ENCODE peak calls at places on chromosomes 12 and 14, in ten cellular contexts. C is ovary; X is stomach; S is Caco-2; N is sigmoid colon; D is CD4-positive, alpha-beta T cell; A is RWPE1; I is GM20000; Y is OCI-LY7; T is left ventricle myocardium inferior. F is an unnamed sample.

GRCh38 chr12:102067574-102068258 is 5.9 kb upstream of the WASHC3 start:
- DNase-seq in C (no peak), X (no peak), S (no peak), N (no peak), D (no peak), A (no peak), I (no peak), Y (no peak), T (no peak), F (no peak)

GRCh38 chr12:8709124-8709830 is 11.5 kb downstream of the RIMKLB start:
- DNase-seq in C (peak; percentile 31), X (peak; percentile 53), S (no peak), N (no peak), D (no peak), A (no peak), I (no peak), Y (no peak), T (no peak), F (no peak)

GRCh38 chr14:96231731-96232130 is 24.3 kb upstream of the BDKRB1 start:
- DNase-seq in C (no peak), X (no peak), S (no peak), N (no peak), D (no peak), A (no peak), I (no peak), Y (no peak), T (no peak), F (no peak)

GRCh38 chr12:93773122-93773871 is 96.1 kb downstream of the CRADD start:
- DNase-seq in C (no peak), X (no peak), S (no peak), N (no peak), D (no peak), A (no peak), I (no peak), Y (no peak), T (no peak), F (no peak)

GRCh38 chr12:72272731-72273498 is 745 bp downstream of the TRHDE start:
- DNase-seq in C (peak; percentile 41), X (no peak), S (no peak), N (no peak), D (no peak), A (no peak), I (peak; percentile 32), Y (no peak), T (no peak), F (peak; percentile 36)

GRCh38 chr14:67618617-67619063 is 1.1 kb upstream of the ARG2 start:
- DNase-seq in C (no peak), X (no peak), S (peak; percentile 69), N (no peak), D (no peak), A (peak; percentile 69), I (peak; percentile 67), Y (peak; percentile 72), T (no peak), F (no peak)

GRCh38 chr12:22670762-22671161 is 45.8 kb downstream of the ETNK1 start:
- DNase-seq in C (no peak), X (no peak), S (no peak), N (no peak), D (no peak), A (no peak), I (no peak), Y (peak; percentile 4), T (no peak), F (no peak)

GRCh38 chr14:35861204-35861868 is 35.2 kb downstream of the BRMS1L start:
- DNase-seq in C (no peak), X (no peak), S (no peak), N (no peak), D (no peak), A (no peak), I (no peak), Y (peak; percentile 39), T (no peak), F (no peak)

GRCh38 chr12:22879203-22879602 is 254.2 kb downstream of the ETNK1 start:
- DNase-seq in C (no peak), X (no peak), S (no peak), N (no peak), D (no peak), A (no peak), I (no peak), Y (no peak), T (no peak), F (no peak)

GRCh38 chr12:114368685-114369084 is 37.3 kb downstream of the TBX5 start:
- DNase-seq in C (no peak), X (no peak), S (no peak), N (no peak), D (no peak), A (no peak), I (no peak), Y (no peak), T (no peak), F (no peak)

GRCh38 chr14:90568405-90568804 is 171.6 kb downstream of the CALM1 start:
- DNase-seq in C (no peak), X (no peak), S (no peak), N (peak; percentile 60), D (no peak), A (no peak), I (no peak), Y (no peak), T (no peak), F (no peak)

GRCh38 chr12:3820122-3820521 is 53.1 kb downstream of the PARP11 start:
- DNase-seq in C (no peak), X (no peak), S (no peak), N (no peak), D (no peak), A (peak; percentile 51), I (no peak), Y (no peak), T (no peak), F (no peak)

GRCh38 chr14:91835920-91836843 is 31.2 kb downstream of the TC2N start:
- DNase-seq in C (peak; percentile 71), X (peak; percentile 96), S (peak; percentile 90), N (peak; percentile 91), D (peak; percentile 83), A (peak; percentile 87), I (peak; percentile 91), Y (peak; percentile 8), T (peak; percentile 62), F (peak; percentile 38)

GRCh38 chr12:15171015-15171646 is 50.1 kb downstream of the RERG start:
- DNase-seq in C (no peak), X (peak; percentile 28), S (no peak), N (no peak), D (no peak), A (no peak), I (no peak), Y (no peak), T (no peak), F (no peak)

GRCh38 chr12:50282581-50283229 is 615 bp downstream of the LIMA1 start:
- DNase-seq in C (no peak), X (no peak), S (no peak), N (no peak), D (no peak), A (peak; percentile 62), I (no peak), Y (no peak), T (no peak), F (no peak)

GRCh38 chr12:70052931-70053497 is 190.2 kb upstream of the CNOT2 start:
- DNase-seq in C (no peak), X (peak; percentile 42), S (peak; percentile 73), N (peak; percentile 76), D (no peak), A (peak; percentile 75), I (no peak), Y (no peak), T (no peak), F (no peak)

GRCh38 chr12:1474567-1475153 is 119.7 kb downstream of the FBXL14 start:
- DNase-seq in C (no peak), X (no peak), S (no peak), N (no peak), D (no peak), A (peak; percentile 19), I (no peak), Y (no peak), T (no peak), F (no peak)

GRCh38 chr14:24437020-24437735 is 5.4 kb downstream of the SDR39U1 start:
- DNase-seq in C (no peak), X (no peak), S (no peak), N (peak; percentile 64), D (no peak), A (no peak), I (no peak), Y (peak; percentile 67), T (no peak), F (no peak)
- TF ChIP-seq CTCF in C (no peak), X (no peak), S (no peak), N (peak; percentile 4), D (peak; percentile 26), A (peak; percentile 23), I (no peak), Y (peak; percentile 57), T (peak; percentile 13), F (no peak)

GRCh38 chr12:108063192-108063591 is 65.9 kb upstream of the WSCD2 start:
- DNase-seq in C (no peak), X (no peak), S (peak; percentile 5), N (no peak), D (no peak), A (no peak), I (no peak), Y (peak; percentile 25), T (no peak), F (no peak)
- TF ChIP-seq CTCF in C (no peak), X (no peak), S (no peak), N (no peak), D (no peak), A (peak; percentile 6), I (no peak), Y (peak; percentile 73), T (peak; percentile 33), F (peak; percentile 67)

DNA sequence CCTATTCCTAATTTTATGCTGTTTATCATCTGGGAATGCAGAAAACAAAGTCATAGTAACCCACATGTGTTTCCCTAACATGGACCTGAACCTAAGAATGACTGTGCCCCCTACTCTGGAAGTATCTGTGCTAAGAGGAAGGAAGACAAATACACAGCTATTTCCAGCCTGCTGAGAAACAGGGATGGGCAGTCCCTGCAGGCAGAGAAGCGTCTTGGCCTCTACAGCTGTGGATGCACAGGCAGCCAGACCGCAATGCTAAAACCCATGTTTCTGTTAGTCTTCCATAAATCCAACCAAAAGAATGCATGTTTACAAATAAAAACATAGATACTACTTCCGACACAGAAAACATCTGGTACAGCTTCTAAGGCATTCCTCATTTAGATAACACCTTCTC is 56.1 kb downstream of the DUSP16 start:
- DNase-seq in C (peak; percentile 30), X (no peak), S (peak; percentile 19), N (no peak), D (no peak), A (no peak), I (no peak), Y (no peak), T (no peak), F (no peak)
- TF ChIP-seq CTCF in C (no peak), X (no peak), S (no peak), N (no peak), D (no peak), A (no peak), I (no peak), Y (no peak), T (no peak), F (no peak)

GRCh38 chr12:59446156-59446555 is 149.7 kb upstream of the SLC16A7 start:
- DNase-seq in C (no peak), X (no peak), S (peak; percentile 79), N (no peak), D (no peak), A (no peak), I (no peak), Y (no peak), T (no peak), F (no peak)

DNA sequence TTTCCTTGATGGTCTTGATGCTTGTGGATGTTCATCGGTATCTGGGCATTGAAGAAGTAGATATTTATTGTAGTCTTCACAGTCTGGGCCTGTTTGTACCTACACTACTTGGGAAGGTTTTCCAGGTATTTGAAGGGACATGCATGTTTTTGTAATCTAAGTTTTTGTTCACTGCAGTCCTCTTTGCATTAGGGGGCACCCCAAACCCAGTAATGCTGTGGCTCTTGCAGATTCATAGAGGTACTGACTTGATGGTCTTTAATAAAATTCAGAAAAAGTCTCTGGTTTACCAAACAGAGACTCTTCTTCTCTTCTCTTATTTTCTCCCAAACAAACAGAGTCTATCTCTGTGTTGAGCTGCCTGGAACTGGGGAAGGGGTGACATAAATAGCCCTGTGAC is 150.9 kb upstream of the SLC16A7 start:
- DNase-seq in C (no peak), X (no peak), S (no peak), N (no peak), D (no peak), A (no peak), I (no peak), Y (no peak), T (no peak), F (no peak)
- TF ChIP-seq CTCF in C (no peak), X (no peak), S (no peak), N (no peak), D (peak; percentile 49), A (no peak), I (peak; percentile 19), Y (peak; percentile 25), T (peak; percentile 54), F (peak; percentile 1)